ENCODE peak calls at places on chromosomes 1 and 21, in seven cellular contexts. One of them, this sample, is unnamed.

GRCh38 chr1:1259119-1259488 is 12.6 kb upstream of the C1QTNF12 start:
- DNase-seq in GM12878: no peak
- DNase-seq in esophagus muscularis mucosa: no peak
- DNase-seq in prostate gland: no peak
- DNase-seq in K562: no peak
- DNase-seq in upper lobe of left lung: peak; percentile 56
- DNase-seq in GM12891: no peak
- DNase-seq in this sample: no peak

GRCh38 chr1:93178418-93178817 is 1.8 kb downstream of the TMED5 start:
- DNase-seq in K562: peak; percentile 12
- DNase-seq in GM12878: no peak
- DNase-seq in esophagus muscularis mucosa: no peak
- DNase-seq in GM12891: no peak
- DNase-seq in prostate gland: no peak
- DNase-seq in upper lobe of left lung: no peak
- DNase-seq in this sample: no peak

GRCh38 chr1:36086529-36087232 is 2.0 kb upstream of the ADPRS start:
- DNase-seq in K562: no peak
- DNase-seq in esophagus muscularis mucosa: no peak
- DNase-seq in upper lobe of left lung: no peak
- DNase-seq in prostate gland: no peak
- DNase-seq in GM12878: no peak
- DNase-seq in GM12891: no peak
- DNase-seq in this sample: no peak

GRCh38 chr1:70667771-70668170 is 256.7 kb downstream of the CTH start:
- DNase-seq in GM12891: no peak
- DNase-seq in esophagus muscularis mucosa: no peak
- DNase-seq in K562: no peak
- DNase-seq in GM12878: no peak
- DNase-seq in upper lobe of left lung: no peak
- DNase-seq in prostate gland: no peak
- DNase-seq in this sample: no peak

GRCh38 chr1:59453297-59453970 is 156.5 kb downstream of the FGGY start:
- DNase-seq in esophagus muscularis mucosa: no peak
- DNase-seq in K562: no peak
- DNase-seq in prostate gland: no peak
- DNase-seq in GM12891: no peak
- DNase-seq in upper lobe of left lung: no peak
- DNase-seq in GM12878: no peak
- DNase-seq in this sample: no peak

GRCh38 chr1:50747394-50747793 is 212.7 kb downstream of the FAF1 start:
- DNase-seq in esophagus muscularis mucosa: no peak
- DNase-seq in upper lobe of left lung: no peak
- DNase-seq in GM12891: no peak
- DNase-seq in GM12878: no peak
- DNase-seq in K562: no peak
- DNase-seq in prostate gland: no peak
- DNase-seq in this sample: no peak

GRCh38 chr1:114496091-114496490 is 14.9 kb downstream of the TRIM33 start:
- DNase-seq in upper lobe of left lung: no peak
- DNase-seq in GM12878: no peak
- DNase-seq in esophagus muscularis mucosa: no peak
- DNase-seq in prostate gland: no peak
- DNase-seq in GM12891: no peak
- DNase-seq in K562: no peak
- DNase-seq in this sample: no peak

GRCh38 chr1:73998348-73998959 is 199.5 kb downstream of the LRRIQ3 start:
- DNase-seq in GM12878: peak; percentile 1
- DNase-seq in upper lobe of left lung: no peak
- DNase-seq in GM12891: no peak
- DNase-seq in prostate gland: no peak
- DNase-seq in K562: no peak
- DNase-seq in esophagus muscularis mucosa: no peak
- DNase-seq in this sample: no peak

GRCh38 chr1:15288173-15288926 is 41.3 kb downstream of the FHAD1 start:
- DNase-seq in K562: no peak
- DNase-seq in prostate gland: no peak
- DNase-seq in upper lobe of left lung: no peak
- DNase-seq in esophagus muscularis mucosa: no peak
- DNase-seq in GM12891: no peak
- DNase-seq in GM12878: no peak
- DNase-seq in this sample: no peak

GRCh38 chr1:54498383-54499096 is 49.5 kb upstream of the ACOT11 start:
- DNase-seq in K562: no peak
- DNase-seq in prostate gland: no peak
- DNase-seq in esophagus muscularis mucosa: no peak
- DNase-seq in GM12878: no peak
- DNase-seq in upper lobe of left lung: no peak
- DNase-seq in GM12891: no peak
- DNase-seq in this sample: no peak

GRCh38 chr1:17849216-17849615 is 94.1 kb downstream of the ACTL8 start:
- DNase-seq in GM12878: no peak
- DNase-seq in K562: no peak
- DNase-seq in GM12891: no peak
- DNase-seq in upper lobe of left lung: no peak
- DNase-seq in esophagus muscularis mucosa: no peak
- DNase-seq in prostate gland: no peak
- DNase-seq in this sample: no peak

GRCh38 chr1:61746768-61747167 is 4.5 kb downstream of the PATJ start:
- DNase-seq in prostate gland: no peak
- DNase-seq in GM12878: no peak
- DNase-seq in GM12891: no peak
- DNase-seq in upper lobe of left lung: no peak
- DNase-seq in esophagus muscularis mucosa: no peak
- DNase-seq in K562: no peak
- DNase-seq in this sample: no peak

GRCh38 chr1:108045370-108045950 is 80.5 kb upstream of the VAV3 start:
- DNase-seq in GM12891: no peak
- DNase-seq in GM12878: no peak
- DNase-seq in prostate gland: peak; percentile 31
- DNase-seq in upper lobe of left lung: no peak
- DNase-seq in esophagus muscularis mucosa: no peak
- DNase-seq in K562: no peak
- DNase-seq in this sample: no peak

GRCh38 chr1:184764483-184764882 is 9.8 kb upstream of the EDEM3 start:
- DNase-seq in esophagus muscularis mucosa: no peak
- DNase-seq in upper lobe of left lung: no peak
- DNase-seq in GM12891: no peak
- DNase-seq in GM12878: no peak
- DNase-seq in prostate gland: no peak
- DNase-seq in K562: no peak
- DNase-seq in this sample: no peak

GRCh38 chr1:14787604-14788003 is 189.1 kb downstream of the KAZN start:
- DNase-seq in esophagus muscularis mucosa: no peak
- DNase-seq in upper lobe of left lung: no peak
- DNase-seq in prostate gland: no peak
- DNase-seq in GM12891: no peak
- DNase-seq in K562: no peak
- DNase-seq in GM12878: no peak
- DNase-seq in this sample: no peak

GRCh38 chr1:95793893-95794292 is 559.9 kb downstream of the RWDD3 start:
- DNase-seq in K562: no peak
- DNase-seq in prostate gland: no peak
- DNase-seq in esophagus muscularis mucosa: no peak
- DNase-seq in GM12891: no peak
- DNase-seq in upper lobe of left lung: no peak
- DNase-seq in GM12878: no peak
- DNase-seq in this sample: no peak

GRCh38 chr1:241738710-241739109 is 86.6 kb downstream of the WDR64 start:
- DNase-seq in prostate gland: no peak
- DNase-seq in upper lobe of left lung: no peak
- DNase-seq in GM12891: no peak
- DNase-seq in esophagus muscularis mucosa: no peak
- DNase-seq in GM12878: no peak
- DNase-seq in K562: no peak
- DNase-seq in this sample: no peak

GRCh38 chr1:248855580-248855979 is 3.3 kb downstream of the ZNF692 start:
- DNase-seq in esophagus muscularis mucosa: no peak
- DNase-seq in prostate gland: no peak
- DNase-seq in GM12891: no peak
- DNase-seq in K562: no peak
- DNase-seq in GM12878: no peak
- DNase-seq in upper lobe of left lung: no peak
- DNase-seq in this sample: no peak

GRCh38 chr1:227654431-227654830 is 80.7 kb downstream of the JMJD4 start:
- DNase-seq in K562: no peak
- DNase-seq in prostate gland: no peak
- DNase-seq in upper lobe of left lung: no peak
- DNase-seq in esophagus muscularis mucosa: no peak
- DNase-seq in GM12878: no peak
- DNase-seq in GM12891: no peak
- DNase-seq in this sample: no peak

GRCh38 chr1:68111804-68112436 is 61.5 kb upstream of the DIRAS3 start:
- DNase-seq in K562: no peak
- DNase-seq in GM12878: no peak
- DNase-seq in upper lobe of left lung: no peak
- DNase-seq in prostate gland: peak; percentile 32
- DNase-seq in esophagus muscularis mucosa: peak; percentile 92
- DNase-seq in GM12891: no peak
- DNase-seq in this sample: no peak

GRCh38 chr21:15001773-15002647 is 62.8 kb downstream of the NRIP1 start:
- DNase-seq in upper lobe of left lung: no peak
- DNase-seq in prostate gland: no peak
- DNase-seq in GM12891: no peak
- DNase-seq in esophagus muscularis mucosa: no peak
- DNase-seq in GM12878: peak; percentile 7
- DNase-seq in K562: no peak
- DNase-seq in this sample: no peak

GRCh38 chr1:102185260-102185659 is 188.5 kb upstream of the OLFM3 start:
- DNase-seq in upper lobe of left lung: no peak
- DNase-seq in GM12878: no peak
- DNase-seq in K562: no peak
- DNase-seq in esophagus muscularis mucosa: no peak
- DNase-seq in GM12891: no peak
- DNase-seq in prostate gland: no peak
- DNase-seq in this sample: no peak
- TF ChIP-seq POLR2AphosphoS5 in upper lobe of left lung: no peak
- TF ChIP-seq POLR2AphosphoS5 in GM12878: no peak
- TF ChIP-seq POLR2AphosphoS5 in K562: no peak
- TF ChIP-seq POLR2AphosphoS5 in esophagus muscularis mucosa: no peak
- TF ChIP-seq POLR2AphosphoS5 in GM12891: no peak
- TF ChIP-seq POLR2AphosphoS5 in prostate gland: no peak
- TF ChIP-seq POLR2AphosphoS5 in this sample: no peak

DNA sequence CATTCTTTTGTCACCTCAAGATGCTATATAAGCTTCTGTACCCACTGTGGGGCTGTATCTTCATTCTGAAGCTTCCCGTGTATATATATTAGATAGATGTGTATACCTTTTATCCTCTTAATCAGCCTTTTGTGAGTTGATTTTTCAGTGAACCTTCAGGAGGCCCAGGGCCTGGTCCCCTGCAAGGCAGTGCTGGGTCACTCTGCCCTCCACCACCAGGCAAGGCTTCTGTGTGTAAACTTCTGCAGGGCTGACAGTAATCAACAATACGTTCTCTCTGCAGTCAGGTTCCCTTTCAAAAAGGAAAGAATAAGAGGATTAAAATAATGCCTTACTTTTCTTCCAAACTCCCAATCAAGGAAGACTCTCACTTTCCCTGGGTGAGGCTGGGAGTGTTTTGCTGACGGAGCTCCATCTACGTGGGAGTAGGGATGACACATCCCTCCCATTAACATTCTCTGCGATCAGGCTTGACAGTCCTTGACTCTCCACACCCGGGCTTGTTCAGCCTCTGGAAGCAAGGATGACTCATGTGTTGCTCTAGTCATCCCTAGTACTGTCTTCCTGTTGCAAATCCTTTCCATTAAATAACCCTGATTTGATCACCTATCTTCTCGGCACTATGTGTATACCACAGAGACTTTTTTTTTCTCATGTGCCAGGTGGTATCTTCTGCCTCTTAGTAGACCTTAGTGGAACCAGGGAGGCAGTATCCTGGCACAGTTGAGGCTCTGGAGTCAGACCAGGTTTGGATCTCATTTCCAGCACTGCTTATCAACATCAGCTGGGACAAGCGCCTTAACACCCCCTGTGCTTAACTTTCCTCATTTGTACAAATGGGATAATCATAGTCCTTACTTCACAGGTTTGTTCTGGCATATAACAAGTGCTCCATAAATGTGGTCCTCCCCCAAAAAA is 70.3 kb upstream of the KCNK1 start:
- DNase-seq in K562: peak; percentile 55
- DNase-seq in GM12891: no peak
- DNase-seq in prostate gland: no peak
- DNase-seq in upper lobe of left lung: no peak
- DNase-seq in esophagus muscularis mucosa: no peak
- DNase-seq in GM12878: no peak
- DNase-seq in this sample: no peak
- TF ChIP-seq POLR2A in K562: no peak
- TF ChIP-seq POLR2A in GM12891: no peak
- TF ChIP-seq POLR2A in prostate gland: no peak
- TF ChIP-seq POLR2A in upper lobe of left lung: no peak
- TF ChIP-seq POLR2A in esophagus muscularis mucosa: no peak
- TF ChIP-seq POLR2A in GM12878: no peak
- TF ChIP-seq POLR2A in this sample: no peak

GRCh38 chr1:8947127-8947691 is 1.5 kb downstream of the CA6 start:
- DNase-seq in K562: no peak
- DNase-seq in GM12878: no peak
- DNase-seq in GM12891: no peak
- DNase-seq in esophagus muscularis mucosa: no peak
- DNase-seq in upper lobe of left lung: no peak
- DNase-seq in prostate gland: no peak
- DNase-seq in this sample: no peak
- TF ChIP-seq POLR2AphosphoS5 in K562: no peak
- TF ChIP-seq POLR2AphosphoS5 in GM12878: no peak
- TF ChIP-seq POLR2AphosphoS5 in GM12891: no peak
- TF ChIP-seq POLR2AphosphoS5 in esophagus muscularis mucosa: no peak
- TF ChIP-seq POLR2AphosphoS5 in upper lobe of left lung: no peak
- TF ChIP-seq POLR2AphosphoS5 in prostate gland: no peak
- TF ChIP-seq POLR2AphosphoS5 in this sample: no peak

DNA sequence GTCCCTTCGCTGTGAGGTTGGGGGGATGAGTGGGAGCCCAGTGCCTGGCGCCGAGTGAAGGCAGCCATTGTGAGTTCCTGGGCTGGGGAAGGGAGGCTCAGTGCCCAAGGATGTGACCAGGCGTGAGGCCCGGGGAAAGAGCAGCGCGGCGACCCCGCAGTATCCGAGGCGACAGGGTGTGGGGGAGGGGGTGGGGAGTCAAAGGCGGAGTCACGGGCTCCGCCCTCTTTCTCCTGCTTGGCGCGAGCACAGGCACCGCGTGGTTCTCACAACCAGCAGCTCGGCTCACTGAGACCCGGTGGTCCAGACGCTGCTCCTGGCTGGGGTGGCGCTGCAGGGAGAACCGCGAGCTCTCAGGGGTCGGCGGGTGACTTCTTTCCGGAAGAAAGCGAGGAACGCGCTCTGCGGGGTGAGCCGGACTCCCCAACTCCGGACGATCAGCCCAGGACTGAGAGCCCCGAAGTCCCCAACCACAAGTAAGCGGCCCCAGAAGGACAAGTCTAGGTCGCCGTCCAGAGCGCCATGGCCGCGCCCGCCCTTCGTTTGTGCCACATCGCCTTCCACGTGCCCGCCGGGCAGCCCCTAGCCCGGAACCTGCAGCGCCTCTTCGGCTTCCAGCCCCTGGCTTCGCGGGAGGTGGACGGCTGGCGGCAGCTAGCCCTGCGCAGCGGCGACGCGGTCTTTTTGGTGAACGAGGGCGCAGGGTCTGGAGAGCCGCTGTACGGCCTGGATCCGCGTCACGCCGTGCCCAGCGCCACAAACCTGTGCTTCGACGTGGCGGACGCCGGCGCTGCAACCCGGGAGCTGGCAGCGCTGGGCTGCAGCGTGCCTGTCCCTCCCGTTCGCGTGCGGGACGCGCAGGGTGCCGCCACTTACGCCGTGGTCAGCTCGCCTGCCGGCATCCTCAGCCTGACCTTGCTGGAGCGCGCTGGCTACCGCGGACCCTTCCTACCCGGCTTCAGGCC is at the start of gene HPDL:
- DNase-seq in K562: peak; percentile 41
- DNase-seq in prostate gland: peak; percentile 46
- DNase-seq in GM12878: no peak
- DNase-seq in esophagus muscularis mucosa: no peak
- DNase-seq in upper lobe of left lung: peak; percentile 88
- DNase-seq in GM12891: peak; percentile 79
- DNase-seq in this sample: peak; percentile 78
- TF ChIP-seq POLR2A in K562: no peak
- TF ChIP-seq POLR2A in prostate gland: no peak
- TF ChIP-seq POLR2A in GM12878: peak; percentile 91
- TF ChIP-seq POLR2A in esophagus muscularis mucosa: no peak
- TF ChIP-seq POLR2A in upper lobe of left lung: no peak
- TF ChIP-seq POLR2A in GM12891: peak; percentile 86
- TF ChIP-seq POLR2A in this sample: peak; percentile 93

This sample was measured in GM12892.